ENCODE peak calls at places on chromosomes 6 and 20, in five cellular contexts. P, G, W, M and F are unnamed samples.

GRCh38 chr6:17865798-17866725 is 121.4 kb downstream of the KIF13A start:
- DNase-seq in M (peak; percentile 98), G (peak; percentile 91), P (peak; percentile 79), W (no peak), F (no peak)

GRCh38 chr20:22410556-22411130 is 173.7 kb downstream of the FOXA2 start:
- DNase-seq in P (no peak), M (no peak), G (no peak), W (no peak), F (no peak)

GRCh38 chr20:38430679-38431325 is 4.3 kb downstream of the SNHG17 start:
- DNase-seq in G (no peak), P (no peak), W (no peak), M (no peak), F (no peak)

GRCh38 chr6:144268821-144269220 is 16.3 kb upstream of the UTRN start:
- DNase-seq in M (no peak), G (no peak), W (no peak), P (no peak), F (no peak)

GRCh38 chr6:134035823-134036296 is 16.6 kb downstream of the SLC2A12 start:
- DNase-seq in G (no peak), M (peak; percentile 94), W (no peak), P (peak; percentile 15), F (no peak)

GRCh38 chr20:4227085-4227821 is 211.9 kb upstream of the RNF24 start:
- DNase-seq in P (no peak), M (peak; percentile 25), G (peak; percentile 45), W (no peak), F (no peak)

GRCh38 chr20:44079968-44080560 is 106.9 kb downstream of the JPH2 start:
- DNase-seq in W (no peak), M (no peak), G (no peak), P (no peak), F (no peak)

GRCh38 chr6:166423051-166423745 is 40.5 kb upstream of the MPC1 start:
- DNase-seq in G (no peak), M (no peak), W (no peak), P (no peak), F (no peak)

GRCh38 chr6:169225131-169225576 is 28.5 kb downstream of the THBS2 start:
- DNase-seq in M (no peak), P (no peak), G (peak; percentile 52), W (no peak), F (no peak)

DNA sequence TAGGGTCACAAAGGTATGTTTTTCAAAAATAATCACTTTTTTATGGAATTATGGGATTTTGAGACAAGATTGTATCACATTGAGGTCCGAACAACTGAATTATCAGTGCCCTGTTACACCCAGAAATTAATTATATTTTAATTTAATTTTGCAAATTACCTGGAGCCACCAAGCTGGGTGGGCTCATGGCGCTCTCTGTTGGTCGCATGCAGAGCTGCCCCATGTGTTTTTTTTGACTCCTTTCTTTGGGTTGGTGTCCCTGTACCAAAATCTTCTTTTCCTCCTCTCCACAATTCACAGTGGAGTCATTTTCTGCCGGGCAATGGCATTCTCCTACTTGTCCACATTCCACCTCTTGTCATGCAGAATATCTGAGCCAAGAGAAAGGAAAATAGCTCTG is 38.9 kb upstream of the FRMD1 start:
- DNase-seq in W (no peak), G (no peak), P (no peak), M (no peak), F (no peak)
- TF ChIP-seq CTCF in W (no peak), G (no peak), P (peak; percentile 46), M (peak; percentile 44), F (no peak)

GRCh38 chr6:161694995-161695394 is 421.1 kb upstream of the AGPAT4 start:
- DNase-seq in M (peak; percentile 18), G (peak; percentile 24), P (no peak), W (no peak), F (no peak)
- TF ChIP-seq CTCF in M (peak; percentile 62), G (peak; percentile 46), P (peak; percentile 38), W (no peak), F (no peak)

GRCh38 chr20:62159835-62160234 is 16.3 kb downstream of the SS18L1 start:
- DNase-seq in G (no peak), M (peak; percentile 88), W (no peak), P (no peak), F (no peak)
- TF ChIP-seq CTCF in G (no peak), M (no peak), W (no peak), P (no peak), F (no peak)

GRCh38 chr6:11711644-11711993 is 67.0 kb downstream of the ADTRP start:
- DNase-seq in M (no peak), G (no peak), W (no peak), P (no peak), F (no peak)
- TF ChIP-seq CTCF in M (no peak), G (no peak), W (no peak), P (no peak), F (no peak)

GRCh38 chr6:56714273-56714672 is 71.6 kb upstream of the DST start:
- DNase-seq in W (no peak), P (no peak), M (no peak), G (no peak), F (no peak)

GRCh38 chr6:56708810-56709597 is 66.3 kb upstream of the DST start:
- DNase-seq in P (peak; percentile 78), W (no peak), M (peak; percentile 78), G (no peak), F (no peak)

GRCh38 chr6:56713285-56713684 is 70.6 kb upstream of the DST start:
- DNase-seq in P (peak; percentile 63), W (no peak), G (peak; percentile 72), M (peak; percentile 84), F (no peak)

GRCh38 chr6:56709650-56710049 is 67.0 kb upstream of the DST start:
- DNase-seq in P (no peak), M (no peak), W (no peak), G (no peak), F (no peak)

GRCh38 chr6:56710967-56711366 is 68.3 kb upstream of the DST start:
- DNase-seq in M (no peak), P (no peak), G (no peak), W (no peak), F (no peak)
- TF ChIP-seq CTCF in M (peak; percentile 48), P (peak; percentile 12), G (no peak), W (no peak), F (no peak)

GRCh38 chr6:39812853-39813533 is 20.8 kb downstream of the DAAM2 start:
- DNase-seq in W (no peak), P (no peak), M (no peak), G (no peak), F (no peak)
- TF ChIP-seq CTCF in W (no peak), P (no peak), M (no peak), G (peak; percentile 20), F (no peak)

GRCh38 chr6:69867075-69867911 is 937 bp downstream of the COL19A1 start:
- DNase-seq in P (peak; percentile 84), W (peak; percentile 66), M (no peak), G (peak; percentile 49), F (peak; percentile 64)
- TF ChIP-seq CTCF in P (peak; percentile 27), W (no peak), M (peak; percentile 34), G (no peak), F (no peak)

DNA sequence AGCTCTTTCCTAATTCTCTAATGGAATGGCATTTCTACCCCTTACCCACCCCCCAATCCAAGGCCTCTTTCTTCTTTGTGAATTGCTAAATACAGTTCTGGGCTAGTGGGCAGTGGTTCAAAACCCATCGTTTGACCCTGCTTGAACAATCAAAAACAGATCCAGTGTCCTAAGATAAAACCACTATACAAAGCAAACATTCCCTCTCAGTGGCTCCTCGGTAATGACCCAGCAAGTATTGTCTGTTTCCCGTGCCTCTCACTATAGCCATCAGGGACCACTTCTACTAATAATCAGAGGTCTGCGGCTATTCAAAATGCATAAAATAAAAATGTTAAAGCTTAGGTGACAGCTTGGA is 143.5 kb upstream of the AKAP12 start:
- DNase-seq in W (no peak), P (no peak), G (no peak), M (no peak), F (no peak)
- TF ChIP-seq CTCF in W (no peak), P (no peak), G (no peak), M (no peak), F (no peak)